ENCODE peak calls at places on chromosomes 16 and 17, in nine cellular contexts. Z, W, D, B, Q, S, X, K and Y are unnamed samples.
A peak's percentile ranks its signal among the peaks of the same experiment; 100 is the strongest.

GRCh38 chr17:41308251-41308917 is 725 bp downstream of the KRTAP16-1 start:
- DNase-seq in Z (no peak), W (peak; percentile 92), D (no peak), B (no peak), Q (peak; percentile 53), S (no peak), X (peak; percentile 76), K (peak; percentile 87), Y (peak; percentile 79)

GRCh38 chr17:48915459-48916282 is 7.5 kb downstream of the UBE2Z start:
- DNase-seq in Z (no peak), W (peak; percentile 17), D (no peak), B (peak; percentile 92), Q (no peak), S (no peak), X (peak; percentile 80), K (no peak), Y (peak; percentile 88)

GRCh38 chr17:63571632-63572310 is 21.5 kb downstream of the DCAF7 start:
- DNase-seq in Z (no peak), W (no peak), D (no peak), B (peak; percentile 87), Q (no peak), S (no peak), X (no peak), K (no peak), Y (no peak)

GRCh38 chr16:47037396-47037745 is 63.9 kb upstream of the DNAJA2 start:
- DNase-seq in Z (no peak), W (no peak), D (no peak), B (no peak), Q (no peak), S (peak; percentile 39), X (peak; percentile 35), K (peak; percentile 79), Y (no peak)

GRCh38 chr16:2156025-2156848 is 655 bp downstream of the TRAF7 start:
- DNase-seq in Z (no peak), W (no peak), D (no peak), B (peak; percentile 78), Q (peak; percentile 53), S (no peak), X (peak; percentile 35), K (peak; percentile 84), Y (peak; percentile 96)

GRCh38 chr16:68328151-68328859 is 17.5 kb downstream of the PRMT7 start:
- DNase-seq in Z (peak; percentile 74), W (peak; percentile 70), D (peak; percentile 27), B (peak; percentile 78), Q (peak; percentile 68), S (peak; percentile 84), X (peak; percentile 89), K (peak; percentile 83), Y (peak; percentile 93)

GRCh38 chr16:54178491-54178976 is 108.1 kb downstream of the IRX3 start:
- DNase-seq in Z (no peak), W (no peak), D (no peak), B (no peak), Q (no peak), S (no peak), X (no peak), K (no peak), Y (peak; percentile 44)

GRCh38 chr16:66569131-66569530 is 2.9 kb downstream of the CMTM1 start:
- DNase-seq in Z (no peak), W (no peak), D (no peak), B (peak; percentile 53), Q (no peak), S (no peak), X (no peak), K (no peak), Y (no peak)

GRCh38 chr16:28873543-28874201 is 4.6 kb upstream of the ATP2A1 start:
- DNase-seq in Z (no peak), W (peak; percentile 59), D (no peak), B (no peak), Q (no peak), S (peak; percentile 77), X (peak; percentile 62), K (no peak), Y (peak; percentile 96)

GRCh38 chr17:65231662-65232335 is 94.6 kb downstream of the RGS9 start:
- DNase-seq in Z (no peak), W (no peak), D (peak; percentile 9), B (peak; percentile 95), Q (peak; percentile 41), S (peak; percentile 73), X (peak; percentile 74), K (no peak), Y (peak; percentile 97)

GRCh38 chr16:66619036-66619435 is 14.5 kb downstream of the CMTM3 start:
- DNase-seq in Z (no peak), W (no peak), D (no peak), B (peak; percentile 49), Q (no peak), S (no peak), X (no peak), K (no peak), Y (no peak)

GRCh38 chr16:66097746-66098145 is 268.7 kb upstream of the CDH5 start:
- DNase-seq in Z (no peak), W (no peak), D (no peak), B (no peak), Q (no peak), S (no peak), X (no peak), K (no peak), Y (no peak)

GRCh38 chr16:11560701-11561439 is 25.8 kb downstream of the LITAF start:
- DNase-seq in Z (no peak), W (no peak), D (no peak), B (peak; percentile 84), Q (no peak), S (no peak), X (peak; percentile 84), K (peak; percentile 89), Y (no peak)

GRCh38 chr17:69524854-69525253 is 110.4 kb downstream of the MAP2K6 start:
- DNase-seq in Z (no peak), W (no peak), D (no peak), B (peak; percentile 21), Q (no peak), S (no peak), X (no peak), K (no peak), Y (no peak)

GRCh38 chr16:71873199-71873598 is 10.8 kb downstream of the ZNF821 start:
- DNase-seq in Z (no peak), W (no peak), D (no peak), B (no peak), Q (no peak), S (no peak), X (no peak), K (no peak), Y (no peak)

GRCh38 chr17:51640108-51640622 is 379.8 kb downstream of the UTP18 start:
- DNase-seq in Z (no peak), W (no peak), D (no peak), B (no peak), Q (no peak), S (peak; percentile 42), X (peak; percentile 21), K (no peak), Y (no peak)

GRCh38 chr17:7916799-7917198 is 710 bp upstream of the RNF227 start:
- DNase-seq in Z (no peak), W (no peak), D (no peak), B (peak; percentile 81), Q (no peak), S (no peak), X (no peak), K (no peak), Y (peak; percentile 95)